ENCODE peak calls at places on chromosomes 13 and 19, in seven cellular contexts. One of them, this sample, is unnamed.

GRCh38 chr13:31890946-31891345 is 140.6 kb upstream of the FRY start:
- DNase-seq in brain microvascular endothelial cell: no peak
- DNase-seq in testis: no peak
- DNase-seq in ascending aorta: no peak
- DNase-seq in tibial artery: no peak
- DNase-seq in PC-3: no peak
- DNase-seq in CD8-positive, alpha-beta T cell: no peak
- DNase-seq in this sample: peak

GRCh38 chr13:30985637-30986205 is 53.3 kb downstream of the TEX26 start:
- DNase-seq in brain microvascular endothelial cell: peak
- DNase-seq in testis: no peak
- DNase-seq in ascending aorta: no peak
- DNase-seq in tibial artery: no peak
- DNase-seq in PC-3: peak
- DNase-seq in CD8-positive, alpha-beta T cell: no peak
- DNase-seq in this sample: peak

GRCh38 chr13:31224174-31224669 is 24.4 kb downstream of the B3GLCT start:
- DNase-seq in brain microvascular endothelial cell: no peak
- DNase-seq in testis: no peak
- DNase-seq in ascending aorta: no peak
- DNase-seq in tibial artery: no peak
- DNase-seq in PC-3: no peak
- DNase-seq in CD8-positive, alpha-beta T cell: no peak
- DNase-seq in this sample: no peak

GRCh38 chr19:11130824-11131455 is 24.6 kb downstream of the SPC24 start:
- DNase-seq in brain microvascular endothelial cell: peak
- DNase-seq in testis: peak
- DNase-seq in ascending aorta: peak
- DNase-seq in tibial artery: peak
- DNase-seq in PC-3: peak
- DNase-seq in CD8-positive, alpha-beta T cell: peak
- DNase-seq in this sample: peak

GRCh38 chr13:109750376-109750775 is 36.0 kb downstream of the IRS2 start:
- DNase-seq in brain microvascular endothelial cell: no peak
- DNase-seq in testis: no peak
- DNase-seq in ascending aorta: no peak
- DNase-seq in tibial artery: no peak
- DNase-seq in PC-3: no peak
- DNase-seq in CD8-positive, alpha-beta T cell: no peak
- DNase-seq in this sample: no peak

GRCh38 chr13:59710995-59711701 is 452.6 kb downstream of the DIAPH3 start:
- DNase-seq in brain microvascular endothelial cell: no peak
- DNase-seq in testis: no peak
- DNase-seq in ascending aorta: no peak
- DNase-seq in tibial artery: no peak
- DNase-seq in PC-3: no peak
- DNase-seq in CD8-positive, alpha-beta T cell: no peak
- DNase-seq in this sample: peak

GRCh38 chr13:27383104-27383921 is 41.1 kb upstream of the GTF3A start:
- DNase-seq in brain microvascular endothelial cell: no peak
- DNase-seq in testis: no peak
- DNase-seq in ascending aorta: no peak
- DNase-seq in tibial artery: no peak
- DNase-seq in PC-3: no peak
- DNase-seq in CD8-positive, alpha-beta T cell: no peak
- DNase-seq in this sample: no peak

GRCh38 chr13:45325806-45326205 is 15.2 kb downstream of the TPT1 start:
- DNase-seq in brain microvascular endothelial cell: peak
- DNase-seq in testis: peak
- DNase-seq in ascending aorta: peak
- DNase-seq in tibial artery: peak
- DNase-seq in PC-3: peak
- DNase-seq in CD8-positive, alpha-beta T cell: no peak
- DNase-seq in this sample: peak

GRCh38 chr19:52658595-52658994 is 20.4 kb upstream of the ZNF83 start:
- DNase-seq in brain microvascular endothelial cell: no peak
- DNase-seq in testis: no peak
- DNase-seq in ascending aorta: no peak
- DNase-seq in tibial artery: no peak
- DNase-seq in PC-3: no peak
- DNase-seq in CD8-positive, alpha-beta T cell: no peak
- DNase-seq in this sample: no peak

GRCh38 chr13:92991687-92992086 is 234.9 kb upstream of the GPC6 start:
- DNase-seq in brain microvascular endothelial cell: no peak
- DNase-seq in testis: no peak
- DNase-seq in ascending aorta: no peak
- DNase-seq in tibial artery: no peak
- DNase-seq in PC-3: no peak
- DNase-seq in CD8-positive, alpha-beta T cell: no peak
- DNase-seq in this sample: peak

GRCh38 chr19:54969647-54970046 is 3.5 kb downstream of the NLRP2 start:
- DNase-seq in brain microvascular endothelial cell: no peak
- DNase-seq in testis: no peak
- DNase-seq in ascending aorta: no peak
- DNase-seq in tibial artery: no peak
- DNase-seq in PC-3: no peak
- DNase-seq in CD8-positive, alpha-beta T cell: no peak
- DNase-seq in this sample: no peak

GRCh38 chr19:46287585-46287984 is 9.3 kb upstream of the HIF3A start:
- DNase-seq in brain microvascular endothelial cell: no peak
- DNase-seq in testis: no peak
- DNase-seq in ascending aorta: no peak
- DNase-seq in tibial artery: no peak
- DNase-seq in PC-3: no peak
- DNase-seq in CD8-positive, alpha-beta T cell: no peak
- DNase-seq in this sample: no peak

GRCh38 chr13:45122941-45123340 is 2.6 kb downstream of the GTF2F2 start:
- DNase-seq in brain microvascular endothelial cell: no peak
- DNase-seq in testis: no peak
- DNase-seq in ascending aorta: no peak
- DNase-seq in tibial artery: no peak
- DNase-seq in PC-3: no peak
- DNase-seq in CD8-positive, alpha-beta T cell: no peak
- DNase-seq in this sample: no peak

GRCh38 chr13:31365630-31366029 is 165.9 kb downstream of the B3GLCT start:
- DNase-seq in brain microvascular endothelial cell: no peak
- DNase-seq in testis: no peak
- DNase-seq in ascending aorta: no peak
- DNase-seq in tibial artery: no peak
- DNase-seq in PC-3: no peak
- DNase-seq in CD8-positive, alpha-beta T cell: no peak
- DNase-seq in this sample: no peak

GRCh38 chr13:24097064-24097463 is 63.5 kb upstream of the SPATA13 start:
- DNase-seq in brain microvascular endothelial cell: no peak
- DNase-seq in testis: no peak
- DNase-seq in ascending aorta: no peak
- DNase-seq in tibial artery: no peak
- DNase-seq in PC-3: peak
- DNase-seq in CD8-positive, alpha-beta T cell: no peak
- DNase-seq in this sample: peak

GRCh38 chr19:16824658-16825311 is 4.4 kb upstream of the SIN3B start:
- DNase-seq in brain microvascular endothelial cell: peak
- DNase-seq in testis: no peak
- DNase-seq in ascending aorta: no peak
- DNase-seq in tibial artery: no peak
- DNase-seq in PC-3: peak
- DNase-seq in CD8-positive, alpha-beta T cell: no peak
- DNase-seq in this sample: peak

GRCh38 chr13:62837895-62838294 is 1422.2 kb upstream of the PCDH20 start:
- DNase-seq in brain microvascular endothelial cell: peak
- DNase-seq in testis: no peak
- DNase-seq in ascending aorta: no peak
- DNase-seq in tibial artery: no peak
- DNase-seq in PC-3: peak
- DNase-seq in CD8-positive, alpha-beta T cell: no peak
- DNase-seq in this sample: no peak

GRCh38 chr13:65260938-65261880 is 1968.9 kb downstream of the PCDH9 start:
- DNase-seq in brain microvascular endothelial cell: no peak
- DNase-seq in testis: no peak
- DNase-seq in ascending aorta: no peak
- DNase-seq in tibial artery: no peak
- DNase-seq in PC-3: no peak
- DNase-seq in CD8-positive, alpha-beta T cell: no peak
- DNase-seq in this sample: no peak

DNA sequence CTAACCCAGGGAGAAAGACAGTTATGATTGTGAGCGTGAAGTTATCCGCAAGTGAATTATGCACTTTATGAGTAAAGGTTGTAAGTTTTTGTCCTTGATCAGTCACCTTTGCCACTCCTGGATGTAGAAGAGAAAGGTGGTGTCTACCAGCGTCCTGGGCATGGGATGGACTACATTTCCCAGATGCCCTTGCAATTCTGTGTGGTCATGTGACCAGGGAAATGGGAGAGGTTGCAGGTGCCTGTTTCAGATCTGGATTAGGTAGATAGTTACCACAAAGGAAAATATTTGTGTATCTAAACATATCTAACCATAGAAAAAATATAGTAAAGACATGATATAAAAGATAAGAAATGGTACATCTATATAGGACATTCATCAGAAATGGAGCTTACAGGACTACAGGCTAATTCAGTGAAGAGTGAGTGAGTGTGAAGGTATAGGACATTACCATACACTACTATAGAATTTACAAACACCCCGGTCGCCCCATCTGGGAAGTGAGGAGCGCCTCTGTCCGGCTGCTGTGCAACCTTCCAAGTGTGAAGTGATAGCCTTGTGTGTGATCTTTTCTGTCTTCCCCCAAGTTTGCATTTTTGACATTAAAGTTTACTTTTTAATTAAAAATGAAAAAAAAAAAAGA is 51.6 kb upstream of the CACNA1A start:
- DNase-seq in brain microvascular endothelial cell: no peak
- DNase-seq in testis: peak
- DNase-seq in ascending aorta: no peak
- DNase-seq in tibial artery: no peak
- DNase-seq in PC-3: peak
- DNase-seq in CD8-positive, alpha-beta T cell: no peak
- DNase-seq in this sample: no peak
- H3K4me3 ChIP-seq in brain microvascular endothelial cell: no peak
- H3K4me3 ChIP-seq in testis: no peak
- H3K4me3 ChIP-seq in ascending aorta: no peak
- H3K4me3 ChIP-seq in tibial artery: no peak
- H3K4me3 ChIP-seq in PC-3: no peak
- H3K4me3 ChIP-seq in CD8-positive, alpha-beta T cell: no peak
- H3K4me3 ChIP-seq in this sample: no peak

GRCh38 chr13:77811981-77812380 is 106.7 kb downstream of the EDNRB start:
- DNase-seq in brain microvascular endothelial cell: no peak
- DNase-seq in testis: no peak
- DNase-seq in ascending aorta: no peak
- DNase-seq in tibial artery: no peak
- DNase-seq in PC-3: no peak
- DNase-seq in CD8-positive, alpha-beta T cell: no peak
- DNase-seq in this sample: no peak

GRCh38 chr13:77810891-77811290 is 107.7 kb downstream of the EDNRB start:
- DNase-seq in brain microvascular endothelial cell: no peak
- DNase-seq in testis: no peak
- DNase-seq in ascending aorta: no peak
- DNase-seq in tibial artery: no peak
- DNase-seq in PC-3: peak
- DNase-seq in CD8-positive, alpha-beta T cell: no peak
- DNase-seq in this sample: no peak

GRCh38 chr13:77815330-77815729 is 103.3 kb downstream of the EDNRB start:
- DNase-seq in brain microvascular endothelial cell: no peak
- DNase-seq in testis: no peak
- DNase-seq in ascending aorta: no peak
- DNase-seq in tibial artery: no peak
- DNase-seq in PC-3: peak
- DNase-seq in CD8-positive, alpha-beta T cell: no peak
- DNase-seq in this sample: no peak

GRCh38 chr13:77810430-77810829 is 108.2 kb downstream of the EDNRB start:
- DNase-seq in brain microvascular endothelial cell: no peak
- DNase-seq in testis: no peak
- DNase-seq in ascending aorta: no peak
- DNase-seq in tibial artery: no peak
- DNase-seq in PC-3: peak
- DNase-seq in CD8-positive, alpha-beta T cell: no peak
- DNase-seq in this sample: peak
- TF ChIP-seq CTCF in brain microvascular endothelial cell: peak
- TF ChIP-seq CTCF in testis: peak
- TF ChIP-seq CTCF in ascending aorta: no peak
- TF ChIP-seq CTCF in tibial artery: peak
- TF ChIP-seq CTCF in PC-3: peak
- TF ChIP-seq CTCF in CD8-positive, alpha-beta T cell: peak
- TF ChIP-seq CTCF in this sample: peak

DNA sequence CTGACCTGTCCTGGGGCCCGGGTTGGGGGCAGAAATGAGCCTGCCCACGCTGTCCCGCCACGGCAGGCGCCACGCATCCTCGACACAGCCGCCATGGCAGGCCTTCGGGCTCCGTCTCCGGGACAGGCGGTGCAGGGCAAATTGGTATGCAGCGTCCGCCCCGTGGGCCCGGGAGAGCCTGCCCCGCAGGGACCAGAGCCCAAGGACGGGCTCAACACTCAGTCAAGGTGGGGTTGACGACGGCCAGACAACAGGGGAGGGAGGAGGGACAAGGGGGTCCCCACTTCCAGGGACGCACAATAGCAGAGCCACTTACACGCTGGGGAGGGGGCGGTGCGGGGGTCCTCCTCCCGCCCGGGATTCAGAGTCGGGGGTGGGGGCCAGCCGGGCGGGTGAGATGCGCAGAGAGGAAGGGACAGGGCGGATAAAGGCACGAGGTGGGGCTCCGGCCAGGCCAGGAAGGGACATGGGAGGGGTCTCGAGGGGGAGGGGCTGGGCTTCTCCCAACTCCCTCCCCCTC is 1.2 kb downstream of the CTXN1 start:
- DNase-seq in brain microvascular endothelial cell: no peak
- DNase-seq in testis: no peak
- DNase-seq in ascending aorta: no peak
- DNase-seq in tibial artery: no peak
- DNase-seq in PC-3: no peak
- DNase-seq in CD8-positive, alpha-beta T cell: no peak
- DNase-seq in this sample: no peak
- H3K4me3 ChIP-seq in brain microvascular endothelial cell: peak
- H3K4me3 ChIP-seq in testis: peak
- H3K4me3 ChIP-seq in ascending aorta: peak
- H3K4me3 ChIP-seq in tibial artery: peak
- H3K4me3 ChIP-seq in PC-3: peak
- H3K4me3 ChIP-seq in CD8-positive, alpha-beta T cell: no peak
- H3K4me3 ChIP-seq in this sample: no peak

DNA sequence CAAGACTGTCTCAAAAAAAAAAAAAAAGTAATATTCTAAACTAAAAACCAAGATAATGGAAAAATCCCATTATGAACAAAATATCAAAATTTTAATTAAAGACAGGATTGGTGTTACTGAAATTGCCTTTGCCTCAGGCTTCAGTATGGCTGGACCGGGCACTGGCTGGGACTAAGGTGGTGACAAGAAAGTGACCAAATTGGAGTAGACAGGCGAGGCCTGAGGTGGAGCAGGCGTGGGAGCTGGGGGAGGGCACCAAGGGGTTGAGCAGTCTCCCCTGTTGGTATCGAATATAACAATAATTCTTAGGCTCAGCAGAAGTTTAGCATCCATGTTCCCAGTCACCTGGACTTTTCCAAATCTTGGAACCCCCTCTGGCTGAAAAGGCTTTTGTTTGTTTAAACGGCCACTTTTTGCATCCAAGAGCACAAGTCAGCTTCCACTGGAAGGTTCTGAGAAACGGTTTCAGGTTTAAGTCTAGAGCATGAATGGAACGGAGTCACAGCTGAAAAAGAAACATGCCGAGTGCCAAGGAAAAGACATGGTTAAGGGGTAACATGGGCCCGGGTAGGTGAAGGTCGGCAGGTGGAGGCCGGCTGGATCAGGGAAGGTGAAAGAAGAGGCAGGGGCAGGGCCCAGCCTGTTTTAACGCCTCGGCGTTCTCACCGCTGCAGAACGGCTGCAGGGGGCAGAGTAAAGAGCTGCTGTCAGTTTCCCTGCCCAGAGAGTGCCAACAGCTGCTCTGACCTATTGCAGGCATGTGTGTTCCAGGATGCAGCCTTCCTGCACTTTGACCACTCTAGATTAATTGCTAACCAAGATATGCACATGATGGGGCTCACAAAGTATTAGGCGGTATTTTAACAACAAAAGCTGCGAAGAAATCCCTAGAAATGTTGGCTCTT is 104.4 kb downstream of the TM9SF2 start:
- DNase-seq in brain microvascular endothelial cell: no peak
- DNase-seq in testis: peak
- DNase-seq in ascending aorta: peak
- DNase-seq in tibial artery: peak
- DNase-seq in PC-3: peak
- DNase-seq in CD8-positive, alpha-beta T cell: peak
- DNase-seq in this sample: peak
- TF ChIP-seq CTCF in brain microvascular endothelial cell: peak
- TF ChIP-seq CTCF in testis: no peak
- TF ChIP-seq CTCF in ascending aorta: no peak
- TF ChIP-seq CTCF in tibial artery: peak
- TF ChIP-seq CTCF in PC-3: peak
- TF ChIP-seq CTCF in CD8-positive, alpha-beta T cell: no peak
- TF ChIP-seq CTCF in this sample: peak